ENCODE peak calls at places on chromosome 17, in seven cellular contexts. E, J, D, Y, Z, N and L are unnamed samples.
A peak's percentile ranks its signal among the peaks of the same experiment; 100 is the strongest.

GRCh38 chr17:62780273-62780672 is 27.8 kb downstream of the MARCHF10 start:
- DNase-seq in E (no peak), Y (no peak), Z (no peak), J (peak; percentile 86), D (no peak), N (no peak), L (no peak)

GRCh38 chr17:17830269-17830567 is 6.6 kb downstream of the SREBF1 start:
- DNase-seq in J (no peak), Y (no peak), Z (no peak), E (no peak), N (no peak), D (no peak), L (no peak)

GRCh38 chr17:82932146-82933005 is 92.6 kb upstream of the ZNF750 start:
- DNase-seq in E (no peak), D (no peak), Y (no peak), Z (no peak), J (peak; percentile 15), N (no peak), L (no peak)

GRCh38 chr17:57913576-57914273 is 41.5 kb downstream of the CUEDC1 start:
- DNase-seq in D (no peak), N (no peak), E (no peak), J (no peak), Y (no peak), Z (no peak), L (no peak)

GRCh38 chr17:43344700-43345099 is 54.1 kb upstream of the ARL4D start:
- DNase-seq in Z (no peak), D (no peak), J (no peak), E (no peak), Y (no peak), N (no peak), L (no peak)

GRCh38 chr17:79951361-79952264 is 84.1 kb downstream of the TBC1D16 start:
- DNase-seq in Z (no peak), E (peak; percentile 37), J (peak; percentile 83), Y (no peak), N (peak; percentile 30), D (peak; percentile 65), L (no peak)

GRCh38 chr17:74078363-74078762 is 125.1 kb upstream of the RPL38 start:
- DNase-seq in E (no peak), J (no peak), D (no peak), N (no peak), Y (no peak), Z (no peak), L (no peak)

GRCh38 chr17:45790296-45790922 is 6.3 kb downstream of the CRHR1 start:
- DNase-seq in Y (no peak), J (no peak), E (no peak), Z (no peak), N (no peak), D (no peak), L (no peak)

GRCh38 chr17:67469208-67469980 is 92.3 kb downstream of the PITPNC1 start:
- DNase-seq in E (no peak), J (no peak), D (peak; percentile 25), Y (peak; percentile 45), N (no peak), Z (no peak), L (no peak)

GRCh38 chr17:36934759-36935630 is 2.3 kb upstream of the LHX1 start:
- DNase-seq in E (no peak), N (no peak), Y (peak; percentile 40), D (no peak), J (no peak), Z (no peak), L (peak; percentile 64)

GRCh38 chr17:31907342-31907975 is 6.0 kb upstream of the UTP6 start:
- DNase-seq in J (peak; percentile 44), Z (no peak), Y (no peak), E (no peak), N (no peak), D (no peak), L (peak; percentile 17)

GRCh38 chr17:75959046-75959838 is 18.4 kb upstream of the FBF1 start:
- DNase-seq in Y (no peak), E (no peak), J (no peak), D (no peak), Z (no peak), N (no peak), L (no peak)